ENCODE peak calls at places on chromosomes 12 and 14, in four cellular contexts. One of them, this sample, is unnamed.

GRCh38 chr12:22118206-22118605 is 72.2 kb downstream of the CMAS start:
- DNase-seq in RPMI7951: no peak
- DNase-seq in heart left ventricle: no peak
- DNase-seq in NCI-H345: no peak
- DNase-seq in this sample: no peak

GRCh38 chr14:32980178-32980886 is 41.7 kb downstream of the NPAS3 start:
- DNase-seq in NCI-H345: no peak
- DNase-seq in heart left ventricle: no peak
- DNase-seq in RPMI7951: no peak
- DNase-seq in this sample: no peak

GRCh38 chr14:21987937-21988336 is 314.3 kb upstream of the OR4E1 start:
- DNase-seq in heart left ventricle: no peak
- DNase-seq in NCI-H345: no peak
- DNase-seq in RPMI7951: peak; percentile 36
- DNase-seq in this sample: no peak

GRCh38 chr12:132276066-132276719 is 53.2 kb downstream of the GALNT9 start:
- DNase-seq in heart left ventricle: peak; percentile 47
- DNase-seq in NCI-H345: no peak
- DNase-seq in RPMI7951: no peak
- DNase-seq in this sample: no peak

GRCh38 chr14:56855891-56856461 is 45.7 kb upstream of the OTX2 start:
- DNase-seq in heart left ventricle: no peak
- DNase-seq in RPMI7951: no peak
- DNase-seq in NCI-H345: peak; percentile 70
- DNase-seq in this sample: no peak

GRCh38 chr14:65173973-65174693 is 71.8 kb upstream of the MAX start:
- DNase-seq in NCI-H345: no peak
- DNase-seq in RPMI7951: no peak
- DNase-seq in heart left ventricle: no peak
- DNase-seq in this sample: no peak

GRCh38 chr12:95633671-95634465 is 82.6 kb upstream of the USP44 start:
- DNase-seq in heart left ventricle: no peak
- DNase-seq in RPMI7951: peak; percentile 32
- DNase-seq in NCI-H345: no peak
- DNase-seq in this sample: peak; percentile 34

GRCh38 chr14:96351986-96352385 is 11.2 kb downstream of the ATG2B start:
- DNase-seq in RPMI7951: no peak
- DNase-seq in heart left ventricle: no peak
- DNase-seq in NCI-H345: no peak
- DNase-seq in this sample: no peak

GRCh38 chr12:49883065-49883464 is 20.6 kb downstream of the FAIM2 start:
- DNase-seq in RPMI7951: no peak
- DNase-seq in NCI-H345: no peak
- DNase-seq in heart left ventricle: peak; percentile 28
- DNase-seq in this sample: no peak

GRCh38 chr12:52125499-52125900 is 46.0 kb downstream of the SMIM41 start:
- DNase-seq in heart left ventricle: no peak
- DNase-seq in NCI-H345: peak; percentile 82
- DNase-seq in RPMI7951: no peak
- DNase-seq in this sample: no peak

GRCh38 chr12:14714437-14714836 is 18.0 kb upstream of the GUCY2C start:
- DNase-seq in NCI-H345: peak; percentile 94
- DNase-seq in heart left ventricle: no peak
- DNase-seq in RPMI7951: no peak
- DNase-seq in this sample: no peak

GRCh38 chr12:13022737-13023370 is 21.3 kb upstream of the FAM234B start:
- DNase-seq in NCI-H345: no peak
- DNase-seq in RPMI7951: no peak
- DNase-seq in heart left ventricle: no peak
- DNase-seq in this sample: no peak

GRCh38 chr14:89614009-89614691 is 197.1 kb upstream of the FOXN3 start:
- DNase-seq in heart left ventricle: no peak
- DNase-seq in NCI-H345: no peak
- DNase-seq in RPMI7951: no peak
- DNase-seq in this sample: no peak

GRCh38 chr12:109726511-109727038 is 12.9 kb downstream of the FAM222A start:
- DNase-seq in NCI-H345: no peak
- DNase-seq in heart left ventricle: peak; percentile 53
- DNase-seq in RPMI7951: no peak
- DNase-seq in this sample: no peak

GRCh38 chr12:94427520-94428381 is 31.9 kb downstream of the CEP83 start:
- DNase-seq in heart left ventricle: no peak
- DNase-seq in RPMI7951: peak; percentile 83
- DNase-seq in NCI-H345: peak; percentile 56
- DNase-seq in this sample: peak; percentile 84

GRCh38 chr12:28202374-28203130 is 12.3 kb downstream of the CCDC91 start:
- DNase-seq in RPMI7951: no peak
- DNase-seq in NCI-H345: no peak
- DNase-seq in heart left ventricle: no peak
- DNase-seq in this sample: no peak

This sample was measured in fibroblast of gingiva.